ENCODE peak calls at places on chromosomes 11 and 22, in four cellular contexts. Q is body of pancreas, K is foreskin fibroblast, L is fibroblast of the aortic adventitia. Y is an unnamed sample.

GRCh38 chr11:8767466-8768142 is 85.0 kb downstream of the RPL27A start:
- DNase-seq in L (no peak), K (no peak), Q (no peak), Y (peak)

GRCh38 chr11:119322360-119322739 is 5.4 kb upstream of the MCAM start:
- DNase-seq in L (no peak), Q (no peak), K (no peak), Y (no peak)

GRCh38 chr22:19873960-19874306 is 19.3 kb upstream of the GNB1L start:
- DNase-seq in L (no peak), Q (no peak), K (no peak), Y (no peak)

GRCh38 chr11:130798280-130798679 is 118.0 kb downstream of the SNX19 start:
- DNase-seq in K (peak), L (peak), Q (no peak), Y (peak)

GRCh38 chr11:61957028-61957770 is 7.0 kb downstream of the BEST1 start:
- DNase-seq in L (no peak), K (no peak), Q (no peak), Y (no peak)

GRCh38 chr11:64371201-64371600 is 12.2 kb downstream of the RPS6KA4 start:
- DNase-seq in L (no peak), Q (no peak), K (no peak), Y (no peak)

GRCh38 chr11:88179141-88179540 is 3.9 kb upstream of the RAB38 start:
- DNase-seq in K (no peak), Q (no peak), L (no peak), Y (no peak)

GRCh38 chr11:119470316-119471266 is 47.6 kb upstream of the THY1 start:
- DNase-seq in K (peak), Q (no peak), L (peak), Y (peak)

GRCh38 chr11:44017443-44018126 is 30.2 kb upstream of the ACCSL start:
- DNase-seq in Q (no peak), L (peak), K (no peak), Y (no peak)

GRCh38 chr11:128867277-128867676 is at the start of gene KCNJ1:
- DNase-seq in L (no peak), K (no peak), Q (no peak), Y (no peak)

GRCh38 chr11:12792590-12792989 is 118.4 kb downstream of the TEAD1 start:
- DNase-seq in K (no peak), Q (peak), L (peak), Y (peak)

GRCh38 chr11:110979696-110980095 is 265.8 kb upstream of the POU2AF2 start:
- DNase-seq in Q (no peak), K (no peak), L (peak), Y (no peak)

GRCh38 chr11:122002926-122003325 is 113.1 kb downstream of the BLID start:
- DNase-seq in K (no peak), Q (no peak), L (no peak), Y (no peak)

GRCh38 chr11:83778598-83778997 is 492.4 kb upstream of the CCDC90B start:
- DNase-seq in L (no peak), K (no peak), Q (no peak), Y (peak)

GRCh38 chr11:67351275-67352005 is 1.9 kb downstream of the POLD4 start:
- DNase-seq in K (peak), L (peak), Q (peak), Y (peak)

GRCh38 chr11:64081663-64082442 is 46.1 kb downstream of the FLRT1 start:
- DNase-seq in Q (peak), L (no peak), K (no peak), Y (no peak)

GRCh38 chr11:46661836-46662235 is 38.6 kb downstream of the ARHGAP1 start:
- DNase-seq in L (no peak), K (no peak), Q (no peak), Y (no peak)

GRCh38 chr11:65932558-65932919 is 12.7 kb upstream of the TSGA10IP start:
- DNase-seq in Q (no peak), L (no peak), K (no peak), Y (peak)

GRCh38 chr11:65928667-65929066 is 9.4 kb downstream of the DRAP1 start:
- DNase-seq in L (no peak), Q (no peak), K (no peak), Y (no peak)

GRCh38 chr11:65934014-65934413 is 11.3 kb upstream of the TSGA10IP start:
- DNase-seq in K (no peak), Q (no peak), L (peak), Y (no peak)

GRCh38 chr11:65927904-65928397 is 8.7 kb downstream of the DRAP1 start:
- DNase-seq in Q (no peak), L (no peak), K (no peak), Y (no peak)

DNA sequence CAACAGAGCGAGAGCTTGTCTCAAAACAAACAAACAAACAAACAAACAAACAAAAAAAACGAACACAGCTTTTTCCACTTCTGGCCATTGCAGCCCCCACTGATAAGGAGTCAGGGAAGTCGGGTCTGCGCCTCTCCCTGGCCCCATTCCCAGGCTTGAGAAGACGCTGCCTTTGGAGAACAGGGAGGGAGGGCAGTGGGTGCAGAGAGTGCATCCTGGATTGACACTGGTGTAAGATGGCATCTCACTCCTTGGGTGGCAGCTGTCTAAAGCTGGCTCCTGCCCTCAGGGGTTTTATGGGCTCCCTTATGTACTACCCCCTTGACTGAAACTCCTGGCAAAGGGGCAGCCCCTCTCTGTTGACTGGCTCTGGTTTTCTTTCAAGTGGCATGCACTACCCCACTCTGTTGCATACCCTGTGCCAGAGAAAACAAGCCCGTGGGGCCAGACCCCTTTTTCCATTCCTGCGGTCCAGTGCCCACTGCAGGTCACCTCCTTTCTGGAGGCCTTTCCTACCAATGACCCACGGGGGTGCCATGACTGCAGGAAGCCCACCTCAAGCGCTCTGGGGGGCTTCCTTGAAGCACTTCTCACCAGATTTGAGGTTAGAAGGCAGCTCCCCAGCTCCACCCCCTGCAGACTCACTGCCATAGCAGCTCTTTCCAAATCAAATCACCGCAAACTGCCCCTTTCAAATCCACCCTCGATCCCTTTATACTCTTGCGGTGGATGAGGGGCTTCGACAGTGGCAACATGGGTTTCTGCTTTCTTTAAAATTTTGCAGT is 12.7 kb downstream of the DRAP1 start:
- DNase-seq in L (no peak), Q (no peak), K (no peak), Y (no peak)
- TF ChIP-seq CTCF in L (peak), Q (no peak), K (no peak), Y (no peak)

DNA sequence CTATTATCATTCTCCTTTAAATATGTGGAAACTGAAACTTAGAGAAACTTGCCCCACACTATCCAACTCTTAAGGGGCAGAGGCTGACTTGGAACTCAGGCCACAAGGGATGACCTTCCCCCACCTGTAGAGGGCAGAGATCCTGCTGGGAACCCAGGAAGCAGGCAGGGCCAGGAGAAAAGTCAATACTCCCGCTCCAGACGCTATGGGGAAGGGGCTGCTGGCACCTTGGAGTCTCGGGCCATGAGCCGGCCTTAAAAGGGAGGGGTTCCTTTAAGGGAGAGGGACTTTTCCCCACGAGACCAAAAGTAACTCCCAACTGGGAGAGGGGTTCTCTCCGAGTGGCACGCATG is 620 bp upstream of the ANO5 start:
- DNase-seq in K (no peak), L (no peak), Q (peak), Y (no peak)
- TF ChIP-seq CTCF in K (no peak), L (no peak), Q (peak), Y (no peak)

GRCh38 chr11:26992031-26992541 is 1.8 kb upstream of the FIBIN start:
- DNase-seq in Q (no peak), K (peak), L (peak), Y (peak)

GRCh38 chr11:26994579-26995210 is 783 bp downstream of the FIBIN start:
- DNase-seq in K (no peak), L (no peak), Q (peak), Y (no peak)

GRCh38 chr11:26993965-26994446 is at the start of gene FIBIN:
- DNase-seq in L (peak), K (no peak), Q (peak), Y (peak)

DNA sequence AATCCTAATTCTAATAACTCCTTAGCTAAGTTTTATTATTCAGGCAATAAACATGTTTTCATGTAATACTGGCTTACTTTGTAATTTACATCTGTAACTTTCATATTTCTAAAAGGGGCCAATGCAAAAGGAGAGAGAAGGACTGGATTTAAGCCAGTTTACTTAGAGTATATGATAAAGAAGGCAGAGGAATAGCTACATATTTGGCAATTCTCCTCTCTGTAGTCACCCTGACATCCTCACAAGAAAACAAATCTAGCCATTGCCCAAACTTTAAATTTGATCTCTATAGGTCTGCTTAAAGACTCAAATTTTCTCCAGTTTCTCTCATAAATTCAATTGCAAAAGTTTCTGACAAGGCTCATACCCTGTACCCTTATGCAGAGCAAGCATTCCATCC is 2.1 kb downstream of the FIBIN start:
- DNase-seq in L (peak), Q (no peak), K (no peak), Y (no peak)
- TF ChIP-seq CTCF in L (no peak), Q (no peak), K (no peak), Y (no peak)

GRCh38 chr11:1650034-1650917 is 20.7 kb downstream of the KRTAP5-5 start:
- DNase-seq in K (no peak), Q (no peak), L (no peak), Y (no peak)
- TF ChIP-seq CTCF in K (no peak), Q (no peak), L (no peak), Y (peak)

GRCh38 chr22:39117585-39118191 is 20.6 kb downstream of the APOBEC3H start:
- DNase-seq in K (peak), Q (peak), L (peak), Y (peak)
- TF ChIP-seq CTCF in K (peak), Q (peak), L (peak), Y (peak)

GRCh38 chr11:69841170-69841858 is 22.1 kb upstream of the FGF3 start:
- DNase-seq in Q (no peak), K (no peak), L (no peak), Y (no peak)

GRCh38 chr11:69837791-69838190 is 18.6 kb upstream of the FGF3 start:
- DNase-seq in L (no peak), K (no peak), Q (no peak), Y (no peak)

GRCh38 chr11:69841859-69842698 is 22.9 kb upstream of the FGF3 start:
- DNase-seq in K (no peak), L (peak), Q (no peak), Y (no peak)

GRCh38 chr11:69840371-69841169 is 21.4 kb upstream of the FGF3 start:
- DNase-seq in L (no peak), K (no peak), Q (peak), Y (no peak)

DNA sequence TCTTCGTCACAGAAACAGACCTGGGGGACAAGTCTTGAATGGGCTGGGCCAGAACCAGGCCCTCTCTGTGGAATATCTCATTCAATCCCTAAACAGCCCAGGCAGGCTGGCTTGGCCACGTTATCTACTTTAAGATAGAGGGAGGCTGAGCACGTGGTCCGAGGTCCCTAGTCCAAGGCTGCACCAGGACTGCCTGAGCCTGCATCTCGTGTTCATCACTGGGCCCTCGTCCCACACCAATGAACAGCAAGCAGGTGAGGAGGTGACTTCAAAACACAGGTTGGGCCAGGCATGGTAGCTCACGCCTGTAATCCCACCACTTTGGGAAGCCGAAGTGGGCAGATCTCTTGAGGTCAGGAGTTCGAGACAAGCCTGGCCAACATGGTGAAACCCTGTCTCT is 20.3 kb upstream of the FGF3 start:
- DNase-seq in Q (no peak), L (no peak), K (no peak), Y (no peak)
- TF ChIP-seq CTCF in Q (no peak), L (no peak), K (no peak), Y (no peak)

GRCh38 chr11:28529046-28529445 is 420.9 kb downstream of the METTL15 start:
- DNase-seq in K (peak), Q (no peak), L (no peak), Y (no peak)

GRCh38 chr11:28526406-28526751 is 418.2 kb downstream of the METTL15 start:
- DNase-seq in L (no peak), Q (no peak), K (no peak), Y (peak)

GRCh38 chr11:28528217-28528616 is 420.0 kb downstream of the METTL15 start:
- DNase-seq in Q (no peak), K (no peak), L (no peak), Y (no peak)

GRCh38 chr11:28525636-28526405 is 417.6 kb downstream of the METTL15 start:
- DNase-seq in K (no peak), L (no peak), Q (no peak), Y (no peak)

GRCh38 chr11:28529540-28530410 is 421.6 kb downstream of the METTL15 start:
- DNase-seq in L (peak), Q (no peak), K (peak), Y (peak)
- TF ChIP-seq CTCF in L (peak), Q (peak), K (peak), Y (peak)

GRCh38 chr11:59173080-59173963 is 1.4 kb downstream of the DTX4 start:
- DNase-seq in L (no peak), Q (peak), K (no peak), Y (no peak)
- TF ChIP-seq CTCF in L (no peak), Q (no peak), K (no peak), Y (no peak)

DNA sequence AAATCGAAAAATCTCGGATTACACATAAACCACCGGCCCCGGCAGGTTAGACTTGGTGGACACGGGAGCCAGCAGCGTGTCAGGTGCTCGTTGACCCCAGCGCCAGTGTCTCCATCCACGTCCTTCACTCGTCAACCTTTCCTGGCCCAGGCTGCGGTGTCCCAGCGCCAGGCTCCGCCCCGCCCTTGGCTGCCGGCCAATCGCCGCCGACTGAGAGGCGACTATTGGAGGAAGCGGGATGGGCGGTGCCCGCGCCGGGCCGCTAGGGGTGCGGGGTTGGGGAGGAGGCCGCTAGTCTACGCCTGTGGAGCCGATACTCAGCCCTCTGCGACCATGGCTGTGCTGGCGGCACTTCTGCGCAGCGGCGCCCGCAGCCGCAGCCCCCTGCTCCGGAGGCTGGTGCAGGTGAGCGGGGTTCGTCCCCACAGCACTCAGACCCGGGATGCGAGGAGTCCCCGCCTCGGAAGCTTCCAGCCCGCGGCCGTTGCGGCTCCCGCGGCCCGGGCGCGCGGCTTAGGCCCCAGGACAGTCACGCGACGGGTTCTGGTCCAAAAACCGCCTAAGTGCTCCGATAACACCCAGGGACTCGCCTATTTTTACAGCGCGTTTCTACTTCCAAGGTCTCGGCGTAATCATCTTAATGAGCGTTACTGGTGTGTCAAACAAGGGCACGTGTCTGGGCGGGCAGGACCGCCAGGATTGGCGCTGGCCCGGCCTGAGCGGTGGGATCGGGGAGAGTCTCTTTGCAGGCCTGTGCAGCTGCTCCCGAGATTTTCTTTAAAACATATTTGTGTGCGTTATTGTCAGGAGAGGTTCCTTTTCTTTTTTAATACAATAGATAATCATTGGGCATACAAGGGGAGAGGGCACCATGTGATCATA is at the start of gene ACAT1:
- DNase-seq in L (peak), Q (peak), K (peak), Y (peak)
- TF ChIP-seq CTCF in L (peak), Q (peak), K (no peak), Y (peak)

GRCh38 chr22:42116848-42117424 is 13.7 kb downstream of the CYP2D6 start:
- DNase-seq in Q (no peak), L (no peak), K (peak), Y (no peak)
- TF ChIP-seq CTCF in Q (no peak), L (no peak), K (no peak), Y (no peak)

Y was measured in HFFc6.